ENCODE peak calls at places on chromosome 7, in four cellular contexts. M is cardiac fibroblast, D is IMR-90, G is AG04450. T is an unnamed sample.

GRCh38 chr7:27179030-27179429 is 4.9 kb upstream of the HOXA10 start:
- DNase-seq in M (no peak), D (no peak), G (no peak), T (no peak)

GRCh38 chr7:103811997-103812396 is 177.5 kb downstream of the RELN start:
- DNase-seq in M (no peak), D (no peak), G (no peak), T (no peak)

GRCh38 chr7:40447345-40447744 is 312.5 kb downstream of the SUGCT start:
- DNase-seq in M (no peak), D (no peak), G (no peak), T (no peak)

GRCh38 chr7:155490697-155491628 is 33.0 kb downstream of the EN2 start:
- DNase-seq in M (no peak), D (no peak), G (no peak), T (no peak)

GRCh38 chr7:151008511-151009323 is 15.6 kb downstream of the ATG9B start:
- DNase-seq in M (peak), D (no peak), G (no peak), T (no peak)

GRCh38 chr7:105808209-105808608 is 68.2 kb downstream of the ATXN7L1 start:
- DNase-seq in M (no peak), D (no peak), G (no peak), T (no peak)

GRCh38 chr7:55133630-55134392 is 115.0 kb downstream of the EGFR start:
- DNase-seq in M (peak), D (peak), G (peak), T (peak)

GRCh38 chr7:156308976-156309620 is 331.5 kb upstream of the RNF32 start:
- DNase-seq in M (no peak), D (no peak), G (no peak), T (no peak)

GRCh38 chr7:50970092-50970491 is 187.4 kb upstream of the GRB10 start:
- DNase-seq in M (no peak), D (no peak), G (no peak), T (no peak)

GRCh38 chr7:5677538-5678294 is 103.7 kb downstream of the RNF216 start:
- DNase-seq in M (peak), D (peak), G (peak), T (no peak)

GRCh38 chr7:19754521-19755116 is 18.8 kb downstream of the TMEM196 start:
- DNase-seq in M (peak), D (peak), G (no peak), T (peak)

GRCh38 chr7:20346577-20346976 is 15.9 kb downstream of the ITGB8 start:
- DNase-seq in M (no peak), D (no peak), G (no peak), T (no peak)

GRCh38 chr7:75639071-75639892 is 99.5 kb downstream of the HIP1 start:
- DNase-seq in M (peak), D (peak), G (no peak), T (no peak)

GRCh38 chr7:153170287-153170686 is 410.7 kb downstream of the ACTR3B start:
- DNase-seq in M (no peak), D (no peak), G (no peak), T (no peak)

GRCh38 chr7:49643321-49643720 is 130.1 kb upstream of the VWC2 start:
- DNase-seq in M (no peak), D (no peak), G (no peak), T (no peak)

GRCh38 chr7:107932851-107933250 is 41.9 kb downstream of the DLD start:
- DNase-seq in M (no peak), D (no peak), G (no peak), T (no peak)

GRCh38 chr7:41977165-41977651 is 259.8 kb downstream of the GLI3 start:
- DNase-seq in M (peak), D (peak), G (no peak), T (peak)

GRCh38 chr7:43522406-43523156 is 60.3 kb upstream of the STK17A start:
- DNase-seq in M (peak), D (peak), G (no peak), T (peak)

GRCh38 chr7:139930286-139930965 is 101.4 kb downstream of the TBXAS1 start:
- DNase-seq in M (no peak), D (no peak), G (no peak), T (no peak)

GRCh38 chr7:2477447-2478386 is 1.5 kb upstream of the GRIFIN start:
- DNase-seq in M (peak), D (peak), G (no peak), T (no peak)

GRCh38 chr7:21497072-21497471 is 45.8 kb upstream of the DNAH11 start:
- DNase-seq in M (no peak), D (peak), G (no peak), T (no peak)

GRCh38 chr7:6630007-6630849 is 6.9 kb upstream of the ZNF316 start:
- DNase-seq in M (no peak), D (no peak), G (no peak), T (no peak)

GRCh38 chr7:29488977-29489376 is 74.7 kb upstream of the PRR15 start:
- DNase-seq in M (peak), D (peak), G (no peak), T (peak)

GRCh38 chr7:28990200-28990960 is 32.2 kb upstream of the TRIL start:
- DNase-seq in M (peak), D (no peak), G (no peak), T (no peak)

GRCh38 chr7:157980774-157981173 is 606.8 kb downstream of the PTPRN2 start:
- DNase-seq in M (no peak), D (no peak), G (no peak), T (no peak)

GRCh38 chr7:157981778-157982177 is 605.8 kb downstream of the PTPRN2 start:
- DNase-seq in M (no peak), D (no peak), G (no peak), T (no peak)

GRCh38 chr7:157977717-157978470 is 609.7 kb downstream of the PTPRN2 start:
- DNase-seq in M (no peak), D (no peak), G (no peak), T (no peak)

GRCh38 chr7:157978766-157979165 is 608.9 kb downstream of the PTPRN2 start:
- DNase-seq in M (no peak), D (no peak), G (no peak), T (no peak)

DNA sequence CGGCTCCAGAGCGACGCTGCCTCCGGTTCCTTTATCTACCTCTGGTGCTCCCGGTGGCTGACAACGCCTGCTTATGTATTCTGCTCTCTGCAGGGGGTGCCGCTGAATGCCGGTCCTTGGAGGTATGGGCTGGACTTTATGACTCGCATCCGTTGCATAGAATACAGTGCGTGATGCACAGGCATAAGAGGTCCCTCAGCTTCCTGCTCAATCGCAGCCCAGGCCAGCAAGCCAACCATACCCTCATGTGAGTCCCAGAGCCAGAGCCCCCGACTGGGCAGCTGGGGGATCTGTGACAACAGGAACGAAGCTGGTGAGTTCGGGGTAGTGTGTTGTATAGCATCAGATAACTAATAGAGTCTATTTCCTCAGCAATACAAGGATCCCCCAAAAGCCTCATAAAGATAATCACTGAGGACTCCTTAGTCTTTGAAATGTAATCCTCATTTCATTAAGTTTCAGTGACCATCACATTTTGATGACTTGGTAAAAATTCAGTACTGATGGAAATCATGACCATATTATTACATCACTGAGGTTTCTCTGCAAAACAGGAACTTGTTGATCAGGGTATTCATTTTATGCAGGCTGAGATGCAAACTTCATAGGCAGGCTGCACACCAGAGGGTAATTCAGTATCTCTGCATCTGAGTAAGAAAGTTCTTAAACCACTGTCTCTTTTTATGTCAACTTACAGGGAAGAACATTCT is 607.8 kb downstream of the PTPRN2 start:
- DNase-seq in M (no peak), D (no peak), G (no peak), T (no peak)
- TF ChIP-seq CTCF in M (no peak), D (no peak), G (no peak), T (no peak)

GRCh38 chr7:4040031-4040928 is 641.8 kb upstream of the FOXK1 start:
- DNase-seq in M (no peak), D (no peak), G (no peak), T (no peak)
- H3K4me3 ChIP-seq in M (no peak), D (no peak), G (no peak), T (no peak)

GRCh38 chr7:115600196-115600595 is 430.4 kb downstream of the TFEC start:
- DNase-seq in M (no peak), D (peak), G (no peak), T (no peak)

GRCh38 chr7:115603416-115603815 is 427.1 kb downstream of the TFEC start:
- DNase-seq in M (no peak), D (no peak), G (no peak), T (no peak)
- TF ChIP-seq CTCF in M (no peak), D (no peak), G (no peak), T (no peak)

DNA sequence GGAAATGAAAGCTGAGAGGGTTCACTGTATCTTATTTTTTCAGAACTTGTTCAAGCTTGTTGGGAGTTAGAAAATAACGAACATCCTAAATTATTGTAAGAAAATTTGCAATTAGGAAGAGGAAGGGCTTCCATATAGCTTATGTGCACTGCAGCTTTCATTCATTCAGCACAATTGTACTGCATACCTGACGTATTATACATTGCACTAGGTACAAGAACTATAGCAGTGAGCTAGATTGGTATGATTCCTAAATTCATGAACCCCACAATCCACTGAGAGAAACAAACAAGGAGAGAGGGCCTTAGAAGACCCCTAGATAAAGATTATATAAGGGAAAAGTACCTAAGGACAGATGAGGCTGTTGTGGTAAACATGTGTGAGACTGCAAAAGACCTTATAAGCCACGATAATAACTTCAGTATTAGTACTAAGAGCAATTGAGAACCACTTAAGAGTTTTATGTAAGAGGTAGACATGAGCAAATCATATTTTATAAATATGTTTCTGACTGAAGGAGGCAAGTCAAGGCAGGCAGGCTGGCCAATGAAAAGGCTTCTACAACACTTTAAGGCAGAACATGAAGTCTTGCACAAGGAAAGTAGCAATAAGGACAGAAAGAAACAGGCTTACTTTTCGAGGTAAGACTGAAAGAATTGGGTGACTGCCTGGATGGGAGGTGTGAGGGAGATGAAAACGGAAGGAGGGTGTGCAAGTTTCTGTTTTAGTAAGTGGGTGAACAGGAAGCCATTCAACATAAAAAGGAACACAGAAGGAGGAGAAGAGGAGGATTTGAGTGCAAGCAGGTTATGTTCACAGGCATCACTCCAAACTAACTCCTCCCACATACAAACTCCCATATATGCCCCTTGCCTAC is 77.9 kb upstream of the LRRN3 start:
- DNase-seq in M (no peak), D (no peak), G (no peak), T (no peak)
- H3K4me3 ChIP-seq in M (no peak), D (no peak), G (no peak), T (no peak)

DNA sequence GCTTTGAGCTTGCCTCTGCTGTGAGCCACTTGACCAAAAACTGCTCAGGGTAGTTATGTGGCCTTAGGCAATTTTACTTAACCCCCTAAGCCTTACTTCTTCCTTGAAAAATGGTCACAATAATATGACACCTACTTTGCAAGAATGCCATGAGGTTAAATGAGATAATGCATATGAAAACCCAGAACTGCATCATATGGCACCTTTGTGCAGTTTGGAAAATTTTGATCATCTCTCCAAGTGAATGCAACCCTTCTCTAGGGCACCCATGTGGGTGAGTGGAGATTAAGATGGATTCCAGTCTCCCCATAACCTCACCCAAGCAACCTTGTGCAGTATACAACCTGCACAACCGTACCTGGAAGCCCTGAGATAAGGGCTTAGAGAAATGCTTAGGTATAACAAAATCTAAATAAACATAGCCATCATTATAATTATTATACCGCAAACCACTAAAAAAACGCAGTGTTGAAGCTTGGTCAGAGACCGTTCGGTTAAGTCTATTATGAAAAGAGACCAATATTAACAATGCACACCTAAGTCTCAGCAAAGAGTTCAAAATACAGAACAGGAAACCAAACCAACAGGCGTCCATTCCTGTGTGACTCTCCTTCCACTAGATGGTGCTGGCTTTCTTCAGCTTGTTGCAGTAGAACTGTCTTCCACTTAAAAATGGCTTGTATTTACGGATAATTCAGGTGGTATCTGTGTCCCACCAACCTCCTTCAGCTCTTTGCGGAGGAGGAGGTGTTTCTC is 21.0 kb upstream of the ASB15 start:
- DNase-seq in M (peak), D (peak), G (no peak), T (peak)
- TF ChIP-seq CTCF in M (peak), D (peak), G (peak), T (peak)

GRCh38 chr7:137986252-137987010 is 15.5 kb downstream of the CREB3L2 start:
- DNase-seq in M (peak), D (peak), G (no peak), T (no peak)
- H3K4me3 ChIP-seq in M (no peak), D (no peak), G (peak), T (no peak)